ENCODE peak calls at places on chromosome 16, in nine cellular contexts. B, R, X, L, I, Q, U, S and J are unnamed samples.

GRCh38 chr16:10083301-10083700 is 98.9 kb downstream of the GRIN2A start:
- DNase-seq in B (no peak), R (no peak), X (no peak), L (no peak), I (no peak), Q (no peak), U (no peak), S (no peak), J (no peak)

GRCh38 chr16:59540621-59541020 is 806.5 kb upstream of the GOT2 start:
- DNase-seq in B (no peak), R (no peak), X (peak; percentile 8), L (no peak), I (no peak), Q (no peak), U (no peak), S (no peak), J (no peak)

GRCh38 chr16:23434380-23434779 is 18.6 kb downstream of the COG7 start:
- DNase-seq in B (peak; percentile 56), R (no peak), X (peak; percentile 62), L (peak; percentile 44), I (no peak), Q (no peak), U (no peak), S (peak; percentile 47), J (peak; percentile 49)

GRCh38 chr16:637081-638018 is 1.2 kb upstream of the METTL26 start:
- DNase-seq in B (no peak), R (peak; percentile 94), X (peak; percentile 87), L (no peak), I (peak; percentile 88), Q (peak; percentile 60), U (no peak), S (no peak), J (peak; percentile 79)

GRCh38 chr16:50265260-50265659 is 1.1 kb upstream of the ADCY7 start:
- DNase-seq in B (no peak), R (no peak), X (no peak), L (peak; percentile 28), I (peak; percentile 52), Q (no peak), U (no peak), S (peak; percentile 35), J (no peak)

GRCh38 chr16:22664561-22664997 is 149.4 kb upstream of the HS3ST2 start:
- DNase-seq in B (no peak), R (peak; percentile 40), X (no peak), L (no peak), I (no peak), Q (no peak), U (no peak), S (no peak), J (no peak)

GRCh38 chr16:54285414-54286066 is 1.0 kb downstream of the IRX3 start:
- DNase-seq in B (peak; percentile 41), R (no peak), X (peak; percentile 68), L (peak; percentile 34), I (no peak), Q (no peak), U (no peak), S (no peak), J (no peak)

GRCh38 chr16:19130852-19131808 is 17.4 kb downstream of the ITPRIPL2 start:
- DNase-seq in B (peak; percentile 90), R (no peak), X (peak; percentile 85), L (no peak), I (no peak), Q (no peak), U (no peak), S (no peak), J (no peak)

GRCh38 chr16:24166684-24167083 is 89.5 kb upstream of the CACNG3 start:
- DNase-seq in B (no peak), R (no peak), X (no peak), L (no peak), I (no peak), Q (no peak), U (no peak), S (no peak), J (no peak)

GRCh38 chr16:75491876-75492275 is 3.4 kb downstream of the CHST6 start:
- DNase-seq in B (no peak), R (no peak), X (peak; percentile 59), L (peak; percentile 60), I (no peak), Q (no peak), U (no peak), S (no peak), J (no peak)

GRCh38 chr16:70396209-70396904 is 42.5 kb downstream of the ST3GAL2 start:
- DNase-seq in B (no peak), R (no peak), X (peak; percentile 53), L (no peak), I (no peak), Q (no peak), U (no peak), S (no peak), J (no peak)

GRCh38 chr16:48353565-48354163 is 31.5 kb downstream of the SIAH1 start:
- DNase-seq in B (peak; percentile 58), R (peak; percentile 63), X (peak; percentile 78), L (peak; percentile 25), I (peak; percentile 64), Q (peak; percentile 32), U (no peak), S (peak; percentile 68), J (peak; percentile 42)

GRCh38 chr16:65546353-65546791 is 424.5 kb upstream of the CDH11 start:
- DNase-seq in B (peak; percentile 67), R (no peak), X (peak; percentile 17), L (no peak), I (no peak), Q (no peak), U (no peak), S (no peak), J (peak; percentile 34)

GRCh38 chr16:3744018-3744417 is 26.7 kb upstream of the TRAP1 start:
- DNase-seq in B (no peak), R (no peak), X (no peak), L (no peak), I (no peak), Q (no peak), U (no peak), S (no peak), J (no peak)

GRCh38 chr16:10935491-10935890 is 6.8 kb downstream of the DEXI start:
- DNase-seq in B (no peak), R (no peak), X (no peak), L (no peak), I (no peak), Q (no peak), U (no peak), S (no peak), J (no peak)

GRCh38 chr16:85165781-85166180 is 53.5 kb upstream of the CIBAR2 start:
- DNase-seq in B (no peak), R (no peak), X (no peak), L (no peak), I (no peak), Q (no peak), U (no peak), S (no peak), J (no peak)

GRCh38 chr16:28163699-28164584 is 47.8 kb downstream of the XPO6 start:
- DNase-seq in B (peak; percentile 32), R (no peak), X (no peak), L (no peak), I (no peak), Q (no peak), U (no peak), S (no peak), J (peak; percentile 57)

GRCh38 chr16:5175263-5175662 is 77.7 kb upstream of the EEF2KMT start:
- DNase-seq in B (no peak), R (no peak), X (no peak), L (no peak), I (no peak), Q (no peak), U (no peak), S (no peak), J (no peak)

GRCh38 chr16:46745594-46745993 is 2.5 kb downstream of the MYLK3 start:
- DNase-seq in B (no peak), R (no peak), X (no peak), L (no peak), I (no peak), Q (no peak), U (no peak), S (no peak), J (no peak)

GRCh38 chr16:71364306-71364705 is 5.8 kb downstream of the CALB2 start:
- DNase-seq in B (no peak), R (no peak), X (no peak), L (no peak), I (no peak), Q (no peak), U (no peak), S (no peak), J (no peak)

GRCh38 chr16:2450975-2451381 is 8.9 kb upstream of the TEDC2 start:
- DNase-seq in B (no peak), R (no peak), X (no peak), L (no peak), I (no peak), Q (no peak), U (no peak), S (no peak), J (no peak)

GRCh38 chr16:14423344-14423743 is 206.7 kb downstream of the PARN start:
- DNase-seq in B (no peak), R (no peak), X (peak; percentile 31), L (no peak), I (no peak), Q (no peak), U (no peak), S (no peak), J (no peak)

GRCh38 chr16:87864331-87864989 is 4.8 kb downstream of the SLC7A5 start:
- DNase-seq in B (peak; percentile 70), R (no peak), X (no peak), L (no peak), I (no peak), Q (no peak), U (no peak), S (no peak), J (no peak)

GRCh38 chr16:22222006-22222405 is 15.9 kb downstream of the EEF2K start:
- DNase-seq in B (no peak), R (no peak), X (no peak), L (no peak), I (no peak), Q (no peak), U (no peak), S (no peak), J (no peak)

GRCh38 chr16:4318171-4318910 is 2.5 kb downstream of the GLIS2 start:
- DNase-seq in B (no peak), R (peak; percentile 46), X (no peak), L (no peak), I (no peak), Q (no peak), U (no peak), S (no peak), J (no peak)

GRCh38 chr16:46727184-46727583 is 21.0 kb downstream of the MYLK3 start:
- DNase-seq in B (no peak), R (no peak), X (no peak), L (no peak), I (no peak), Q (no peak), U (no peak), S (no peak), J (no peak)

GRCh38 chr16:29826342-29826695 is 6.1 kb downstream of the MVP start:
- DNase-seq in B (no peak), R (no peak), X (no peak), L (no peak), I (no peak), Q (no peak), U (no peak), S (no peak), J (no peak)

GRCh38 chr16:27495191-27495590 is 54.5 kb downstream of the GTF3C1 start:
- DNase-seq in B (peak; percentile 91), R (peak; percentile 54), X (peak; percentile 56), L (no peak), I (no peak), Q (no peak), U (no peak), S (no peak), J (peak; percentile 16)

GRCh38 chr16:88854306-88855111 is 2.2 kb downstream of the GALNS start:
- DNase-seq in B (no peak), R (no peak), X (no peak), L (no peak), I (peak; percentile 17), Q (no peak), U (no peak), S (peak; percentile 33), J (no peak)

GRCh38 chr16:80896778-80897177 is 92.4 kb upstream of the CDYL2 start:
- DNase-seq in B (no peak), R (peak; percentile 41), X (no peak), L (no peak), I (no peak), Q (no peak), U (no peak), S (no peak), J (no peak)

GRCh38 chr16:67084345-67085028 is 25.3 kb upstream of the PHAF1 start:
- DNase-seq in B (no peak), R (no peak), X (no peak), L (no peak), I (no peak), Q (no peak), U (no peak), S (no peak), J (no peak)